ENCODE peak calls at places on chromosome 9, in four cellular contexts. B, W, U and A are unnamed samples.

GRCh38 chr9:76873821-76874220 is 32.1 kb downstream of the PRUNE2 start:
- DNase-seq in W (no peak), B (no peak), U (no peak), A (no peak)

GRCh38 chr9:19114680-19115270 is 12.1 kb upstream of the HAUS6 start:
- DNase-seq in B (no peak), W (no peak), U (no peak), A (no peak)

GRCh38 chr9:133824106-133824801 is 86.1 kb upstream of the SARDH start:
- DNase-seq in U (no peak), W (no peak), B (no peak), A (no peak)

GRCh38 chr9:36011379-36011778 is 25.3 kb upstream of the RECK start:
- DNase-seq in U (no peak), B (no peak), W (no peak), A (no peak)

GRCh38 chr9:134346151-134346550 is 19.9 kb downstream of the RXRA start:
- DNase-seq in B (no peak), W (no peak), U (no peak), A (no peak)

GRCh38 chr9:91714020-91714721 is 235.9 kb downstream of the ROR2 start:
- DNase-seq in W (no peak), B (no peak), U (no peak), A (peak)

GRCh38 chr9:131290039-131290766 is 680 bp downstream of the PLPP7 start:
- DNase-seq in B (no peak), U (no peak), W (no peak), A (no peak)

GRCh38 chr9:96581823-96582598 is 37.6 kb downstream of the CDC14B start:
- DNase-seq in B (no peak), W (no peak), U (no peak), A (no peak)

GRCh38 chr9:70481471-70481870 is 67.0 kb upstream of the KLF9 start:
- DNase-seq in B (no peak), W (no peak), U (no peak), A (no peak)

GRCh38 chr9:9750719-9751118 is 862.1 kb downstream of the PTPRD start:
- DNase-seq in U (no peak), W (no peak), B (no peak), A (no peak)

GRCh38 chr9:85228111-85228855 is 513.5 kb downstream of the AGTPBP1 start:
- DNase-seq in W (no peak), B (no peak), U (no peak), A (no peak)

GRCh38 chr9:27785714-27786100 is 212.4 kb upstream of the C9orf72 start:
- DNase-seq in B (no peak), W (no peak), U (peak), A (no peak)

GRCh38 chr9:87883990-87884389 is 1.3 kb downstream of the SPATA31E1 start:
- DNase-seq in U (no peak), B (peak), W (no peak), A (peak)

GRCh38 chr9:18357321-18357720 is 116.6 kb upstream of the ADAMTSL1 start:
- DNase-seq in W (no peak), B (no peak), U (no peak), A (no peak)

GRCh38 chr9:89742660-89743059 is 137.8 kb downstream of the GADD45G start:
- DNase-seq in U (no peak), B (no peak), W (no peak), A (no peak)

GRCh38 chr9:135229701-135230385 is 142.4 kb downstream of the OLFM1 start:
- DNase-seq in U (no peak), W (no peak), B (no peak), A (no peak)

DNA sequence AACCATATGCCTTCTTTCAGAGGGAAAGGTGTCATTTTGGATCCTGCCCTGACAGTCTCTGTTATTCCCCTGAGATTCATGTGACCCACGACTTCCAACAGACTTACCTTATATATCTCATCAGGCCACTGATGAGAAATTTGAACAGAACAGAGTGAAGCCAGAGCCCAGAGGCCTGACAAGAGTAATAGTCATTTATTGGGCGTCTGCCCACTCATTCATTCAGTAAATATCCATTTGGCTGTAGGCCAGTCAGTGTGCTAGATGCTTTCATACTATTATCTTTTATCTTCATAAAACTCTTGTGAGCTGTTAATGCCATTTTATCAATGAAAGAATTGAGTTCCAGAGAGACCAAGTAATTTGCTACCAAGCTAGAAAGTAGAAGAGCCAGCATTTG is 2.2 kb downstream of the PTPDC1 start:
- DNase-seq in U (no peak), B (no peak), W (no peak), A (no peak)
- TF ChIP-seq POLR2AphosphoS2 in U (no peak), B (no peak), W (no peak), A (no peak)

GRCh38 chr9:98765276-98765675 is 31.1 kb downstream of the ANKS6 start:
- DNase-seq in U (no peak), W (no peak), B (no peak), A (no peak)
- TF ChIP-seq CHD4 in U (no peak), W (no peak), B (no peak), A (no peak)

GRCh38 chr9:37994639-37995347 is 74.2 kb downstream of the SHB start:
- DNase-seq in U (peak), W (no peak), B (no peak), A (no peak)
- TF ChIP-seq POLR2AphosphoS2 in U (no peak), W (no peak), B (no peak), A (no peak)

GRCh38 chr9:78871086-78871451 is 574.1 kb downstream of the PSAT1 start:
- DNase-seq in B (no peak), U (no peak), W (no peak), A (no peak)

GRCh38 chr9:78879324-78880100 is 582.6 kb downstream of the PSAT1 start:
- DNase-seq in B (no peak), U (no peak), W (no peak), A (no peak)

GRCh38 chr9:78871452-78872331 is 574.8 kb downstream of the PSAT1 start:
- DNase-seq in U (no peak), B (peak), W (no peak), A (no peak)

GRCh38 chr9:78874056-78874455 is 577.1 kb downstream of the PSAT1 start:
- DNase-seq in U (no peak), B (no peak), W (no peak), A (no peak)
- TF ChIP-seq CHD4 in U (no peak), B (no peak), W (no peak), A (no peak)

GRCh38 chr9:98673681-98674080 is 35.1 kb downstream of the GABBR2 start:
- DNase-seq in W (no peak), U (no peak), B (no peak), A (no peak)

GRCh38 chr9:98678244-98678842 is 30.4 kb downstream of the GABBR2 start:
- DNase-seq in B (peak), U (no peak), W (no peak), A (no peak)
- TF ChIP-seq POLR2AphosphoS2 in B (no peak), U (no peak), W (no peak), A (no peak)

DNA sequence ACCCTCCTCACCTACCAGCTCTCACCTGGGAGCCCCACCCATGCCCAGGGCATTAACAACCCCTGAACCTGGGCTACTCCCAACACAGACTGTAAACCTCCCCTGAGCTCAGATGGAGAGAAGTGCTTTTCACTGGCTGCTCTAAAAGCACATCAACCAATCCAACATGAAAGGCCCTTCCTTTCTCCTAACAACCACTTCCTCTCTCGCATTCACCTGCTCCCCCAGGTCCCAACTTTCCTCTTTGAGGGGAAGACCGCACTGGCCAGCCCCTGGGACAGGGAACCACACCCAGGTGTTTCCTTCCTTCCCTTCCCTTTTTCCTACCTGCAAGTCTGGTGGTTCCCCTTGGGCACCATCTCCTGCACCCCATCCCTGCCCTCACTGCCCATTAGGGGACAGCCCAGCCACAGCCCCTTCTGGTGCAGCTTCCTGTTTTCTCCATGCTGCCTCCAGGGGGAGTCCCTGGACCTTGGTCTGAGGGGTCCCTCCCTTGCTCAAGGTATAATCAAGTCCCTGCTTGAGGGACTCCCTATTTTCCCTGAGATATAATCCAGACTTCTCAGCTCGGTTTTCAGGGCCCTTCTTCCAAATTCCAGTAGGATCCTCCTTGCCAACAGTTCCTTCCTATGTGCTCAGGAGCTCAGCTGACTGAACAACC is 30.5 kb upstream of the DAB2IP start:
- DNase-seq in W (peak), B (peak), U (no peak), A (peak)
- TF ChIP-seq CHD4 in W (no peak), B (no peak), U (no peak), A (no peak)

DNA sequence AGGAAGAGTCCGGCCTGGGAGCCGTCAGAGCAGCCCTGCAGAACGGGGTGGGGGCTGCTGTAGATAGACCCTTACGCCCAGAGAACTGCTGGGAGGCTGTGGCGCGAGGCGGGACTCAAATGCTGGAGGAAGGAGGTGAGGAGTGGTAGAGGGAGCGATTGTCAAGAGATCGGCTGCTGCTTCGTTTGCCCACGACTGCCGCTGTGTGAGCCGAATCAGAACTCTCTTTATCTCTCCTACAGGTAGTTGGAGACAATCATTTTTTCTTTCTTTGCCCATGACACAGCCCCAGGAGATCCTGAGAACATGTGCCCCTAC is 446 bp downstream of the ZNF79 start:
- DNase-seq in B (no peak), W (no peak), U (no peak), A (no peak)
- TF ChIP-seq POLR2AphosphoS2 in B (no peak), W (no peak), U (no peak), A (no peak)

GRCh38 chr9:129006328-129007034 is 21.6 kb downstream of the SH3GLB2 start:
- DNase-seq in U (no peak), W (peak), B (peak), A (peak)
- TF ChIP-seq CHD4 in U (no peak), W (no peak), B (no peak), A (no peak)

GRCh38 chr9:69421908-69422801 is 97.1 kb downstream of the ENTREP1 start:
- DNase-seq in U (no peak), B (peak), W (peak), A (peak)
- TF ChIP-seq POLR2AphosphoS2 in U (no peak), B (no peak), W (no peak), A (no peak)